ENCODE peak calls at places on chromosomes 12 and 14, in nine cellular contexts. Z, N, R, A, Y, M, P, D and T are unnamed samples.

GRCh38 chr12:47080725-47081502 is 1.2 kb upstream of the AMIGO2 start:
- DNase-seq in M (peak), Z (peak), P (peak), N (peak), D (peak), A (peak), R (no peak), Y (peak), T (no peak)

GRCh38 chr14:66359500-66359899 is 126.7 kb upstream of the CCDC196 start:
- DNase-seq in D (no peak), R (peak), A (no peak), Z (peak), N (peak), M (no peak), Y (no peak), P (no peak), T (no peak)

GRCh38 chr12:121579190-121579791 is 1.5 kb downstream of the KDM2B start:
- DNase-seq in M (peak), D (peak), P (peak), N (no peak), Z (no peak), A (no peak), R (peak), Y (peak), T (no peak)

GRCh38 chr14:99415496-99416281 is 65.0 kb downstream of the SETD3 start:
- DNase-seq in D (no peak), P (peak), Y (peak), A (no peak), M (no peak), Z (peak), R (peak), N (peak), T (no peak)

GRCh38 chr12:132285991-132286681 is 43.3 kb downstream of the GALNT9 start:
- DNase-seq in Z (peak), A (peak), D (no peak), Y (no peak), M (no peak), N (peak), R (no peak), P (peak), T (no peak)

GRCh38 chr14:50225067-50225973 is 6.1 kb downstream of the SOS2 start:
- DNase-seq in R (no peak), M (no peak), Z (peak), Y (no peak), A (no peak), D (no peak), P (no peak), N (peak), T (no peak)

GRCh38 chr12:92295523-92295922 is 149.9 kb upstream of the BTG1 start:
- DNase-seq in R (no peak), A (no peak), M (no peak), N (no peak), Z (peak), Y (no peak), P (peak), D (no peak), T (no peak)

GRCh38 chr12:2582631-2583616 is 211.8 kb upstream of the FKBP4 start:
- DNase-seq in P (peak), M (peak), D (no peak), R (peak), N (no peak), Y (peak), Z (peak), A (no peak), T (peak)

GRCh38 chr12:14410841-14411569 is 45.5 kb downstream of the ATF7IP start:
- DNase-seq in R (no peak), M (no peak), D (no peak), Z (peak), A (no peak), N (peak), Y (peak), P (no peak), T (no peak)

GRCh38 chr12:115008951-115009350 is 325.0 kb upstream of the TBX3 start:
- DNase-seq in D (no peak), P (no peak), Y (no peak), N (no peak), R (no peak), M (no peak), A (no peak), Z (no peak), T (no peak)

GRCh38 chr14:24437020-24437735 is 5.4 kb downstream of the SDR39U1 start:
- DNase-seq in P (no peak), Y (no peak), A (no peak), Z (no peak), R (no peak), N (no peak), M (no peak), D (no peak), T (no peak)

GRCh38 chr14:41743140-41743539 is 136.5 kb downstream of the LRFN5 start:
- DNase-seq in M (no peak), R (no peak), A (no peak), Y (no peak), N (no peak), P (no peak), Z (no peak), D (no peak), T (no peak)

GRCh38 chr12:65171870-65172269 is 2.5 kb downstream of the LEMD3 start:
- DNase-seq in R (no peak), D (no peak), A (no peak), Y (no peak), M (no peak), P (no peak), Z (no peak), N (peak), T (no peak)

GRCh38 chr12:84738481-84738972 is 174.1 kb downstream of the SLC6A15 start:
- DNase-seq in D (no peak), M (no peak), Y (no peak), R (no peak), Z (peak), N (peak), P (no peak), A (no peak), T (no peak)

GRCh38 chr12:56078931-56079728 is 835 bp upstream of the ERBB3 start:
- DNase-seq in M (peak), D (peak), Z (peak), Y (peak), R (peak), N (peak), P (peak), A (peak), T (peak)

GRCh38 chr12:13099066-13099909 is 4.2 kb downstream of the GSG1 start:
- DNase-seq in N (peak), Z (no peak), D (peak), Y (no peak), R (no peak), M (no peak), A (no peak), P (no peak), T (no peak)

GRCh38 chr12:76688627-76689026 is 75.3 kb upstream of the ZDHHC17 start:
- DNase-seq in R (no peak), N (no peak), M (no peak), Z (peak), D (no peak), Y (no peak), P (no peak), A (no peak), T (no peak)

GRCh38 chr14:55237999-55238680 is 33.1 kb upstream of the FBXO34 start:
- DNase-seq in N (no peak), P (no peak), A (no peak), M (no peak), R (no peak), Y (no peak), D (no peak), Z (no peak), T (no peak)

GRCh38 chr14:105888784-105889665 is 362.6 kb downstream of the TMEM121 start:
- DNase-seq in Y (no peak), A (no peak), M (peak), N (no peak), P (peak), R (no peak), Z (no peak), D (no peak), T (no peak)

GRCh38 chr12:132151145-132151765 is 7.0 kb downstream of the NOC4L start:
- DNase-seq in R (no peak), P (no peak), A (no peak), Y (no peak), M (no peak), Z (no peak), N (no peak), D (no peak), T (no peak)

GRCh38 chr12:62158416-62159360 is 101.5 kb upstream of the USP15 start:
- DNase-seq in R (no peak), Y (no peak), D (no peak), M (no peak), N (no peak), P (no peak), A (no peak), Z (no peak), T (no peak)

GRCh38 chr12:33226671-33227070 is 212.9 kb downstream of the SYT10 start:
- DNase-seq in A (no peak), Z (no peak), Y (no peak), R (no peak), M (no peak), D (no peak), P (no peak), N (no peak), T (no peak)

GRCh38 chr14:38618514-38618913 is 362.6 kb upstream of the CLEC14A start:
- DNase-seq in A (no peak), Z (no peak), Y (no peak), D (no peak), P (no peak), N (no peak), R (no peak), M (no peak), T (no peak)

GRCh38 chr14:65431951-65432350 is 19.4 kb downstream of the FUT8 start:
- DNase-seq in Y (no peak), N (no peak), Z (no peak), D (no peak), R (no peak), P (no peak), M (no peak), A (no peak), T (no peak)

GRCh38 chr14:88872976-88873375 is 48.5 kb downstream of the TTC8 start:
- DNase-seq in M (no peak), Z (no peak), N (no peak), D (no peak), Y (no peak), P (no peak), A (no peak), R (no peak), T (no peak)

GRCh38 chr14:39102265-39102968 is 618 bp downstream of the SEC23A start:
- DNase-seq in M (no peak), R (no peak), N (peak), D (no peak), Z (peak), P (no peak), Y (no peak), A (no peak), T (no peak)

GRCh38 chr14:93008381-93008780 is 85.4 kb downstream of the CHGA start:
- DNase-seq in N (no peak), R (no peak), P (no peak), Z (peak), D (no peak), A (no peak), Y (no peak), M (no peak), T (no peak)

GRCh38 chr12:26906704-26907103 is 31.1 kb downstream of the INTS13 start:
- DNase-seq in M (no peak), Z (no peak), D (no peak), P (no peak), R (no peak), A (no peak), N (peak), Y (no peak), T (no peak)

GRCh38 chr12:21911832-21912231 is 29.4 kb downstream of the ABCC9 start:
- DNase-seq in Y (no peak), P (no peak), N (no peak), R (no peak), A (no peak), D (no peak), M (no peak), Z (no peak), T (no peak)

GRCh38 chr12:9707356-9707755 is 25.5 kb downstream of the CLECL1 start:
- DNase-seq in P (no peak), D (no peak), M (no peak), A (no peak), N (no peak), Y (no peak), Z (no peak), R (no peak), T (no peak)

GRCh38 chr14:93957333-93957710 is 19.0 kb downstream of the ASB2 start:
- DNase-seq in P (no peak), Z (no peak), A (no peak), R (no peak), D (no peak), M (no peak), N (no peak), Y (no peak), T (no peak)

GRCh38 chr12:128815779-128816642 is 7.7 kb downstream of the SLC15A4 start:
- DNase-seq in A (no peak), Z (no peak), R (no peak), P (no peak), D (no peak), M (no peak), N (no peak), Y (no peak), T (no peak)

GRCh38 chr14:40656301-40656700 is 950.4 kb upstream of the LRFN5 start:
- DNase-seq in D (no peak), N (no peak), M (no peak), Z (no peak), Y (no peak), R (no peak), A (no peak), P (no peak), T (no peak)

GRCh38 chr12:116370004-116370404 is 92.5 kb upstream of the MED13L start:
- DNase-seq in N (peak), R (no peak), P (no peak), D (no peak), M (no peak), A (no peak), Z (peak), Y (no peak), T (no peak)

GRCh38 chr12:96986883-96987523 is 79.9 kb downstream of the NEDD1 start:
- DNase-seq in A (no peak), Y (no peak), R (peak), M (no peak), N (no peak), Z (peak), D (no peak), P (peak), T (no peak)
- TF ChIP-seq CTCF in A (peak), Y (peak), R (peak), M (no peak), N (peak), Z (peak), D (no peak), P (peak), T (peak)

GRCh38 chr12:123388218-123388947 is 4.5 kb downstream of the KMT5A start:
- DNase-seq in D (peak), A (peak), M (peak), P (peak), Y (peak), N (peak), R (peak), Z (peak), T (peak)

GRCh38 chr12:123384994-123385376 is 1.1 kb downstream of the KMT5A start:
- DNase-seq in D (no peak), A (no peak), Y (no peak), R (no peak), M (no peak), P (no peak), N (peak), Z (peak), T (no peak)

GRCh38 chr12:123382684-123383083 is 1.2 kb upstream of the KMT5A start:
- DNase-seq in P (no peak), A (no peak), R (no peak), Z (no peak), N (no peak), M (no peak), Y (no peak), D (no peak), T (no peak)

GRCh38 chr12:123387508-123388217 is 3.7 kb downstream of the KMT5A start:
- DNase-seq in N (no peak), M (no peak), A (no peak), D (no peak), R (no peak), Z (no peak), P (peak), Y (no peak), T (no peak)

DNA sequence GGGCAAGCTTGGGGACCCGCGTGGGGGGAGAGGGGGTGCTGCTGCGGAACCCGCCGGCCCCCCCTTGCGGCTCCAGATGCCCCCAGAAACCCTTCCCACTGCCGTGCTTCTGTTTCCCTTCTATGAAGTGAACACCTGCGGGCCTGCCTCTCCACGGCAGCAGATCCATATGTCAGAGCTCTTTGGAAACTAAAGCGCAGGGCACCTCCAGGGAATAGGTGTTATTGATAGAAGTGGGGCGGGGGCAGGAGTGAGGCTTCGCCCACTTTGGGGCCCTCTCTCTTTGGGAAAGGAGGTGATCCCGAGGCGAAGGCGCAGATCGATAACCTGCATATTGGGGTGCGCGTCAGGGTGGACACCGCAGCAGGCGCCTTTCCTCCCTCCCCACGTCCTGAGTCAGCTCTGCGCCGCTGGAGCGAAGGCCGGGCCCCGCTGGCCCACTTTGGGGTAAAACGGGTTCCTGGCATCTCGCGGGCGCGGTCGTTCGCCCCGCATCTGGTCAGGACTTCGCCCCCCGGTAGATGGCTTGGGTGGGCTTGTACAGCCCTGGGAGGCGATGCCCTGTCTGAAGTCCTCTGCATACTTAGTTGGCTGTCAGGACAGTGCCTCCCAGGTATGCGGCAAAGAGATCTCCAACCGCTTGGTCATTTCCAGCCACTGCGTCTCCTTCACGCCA is 524 bp downstream of the KMT5A start:
- DNase-seq in P (peak), R (no peak), M (peak), Z (no peak), N (peak), A (no peak), Y (peak), D (no peak), T (no peak)
- TF ChIP-seq CTCF in P (peak), R (peak), M (no peak), Z (no peak), N (no peak), A (no peak), Y (no peak), D (no peak), T (no peak)

GRCh38 chr12:108959748-108960655 is 60.9 kb downstream of the SVOP start:
- DNase-seq in N (no peak), D (no peak), R (no peak), M (no peak), Z (no peak), Y (no peak), P (no peak), A (no peak), T (no peak)
- TF ChIP-seq CTCF in N (no peak), D (no peak), R (no peak), M (no peak), Z (no peak), Y (no peak), P (no peak), A (no peak), T (no peak)

GRCh38 chr12:54355104-54355815 is 9.0 kb downstream of the GPR84 start:
- DNase-seq in M (no peak), R (peak), Y (no peak), N (no peak), A (no peak), D (no peak), P (peak), Z (no peak), T (no peak)
- TF ChIP-seq CTCF in M (no peak), R (peak), Y (no peak), N (no peak), A (no peak), D (no peak), P (peak), Z (no peak), T (no peak)